ENCODE peak calls at places on chromosomes 1 and 21, in four cellular contexts. F is IMR-90, H is erythroblast, L is uterus. R is an unnamed sample.

GRCh38 chr1:234899041-234899787 is 229.4 kb downstream of the TOMM20 start:
- DNase-seq in H (no peak), L (no peak), F (peak; percentile 72), R (no peak)

GRCh38 chr1:163561570-163562295 is 240.0 kb downstream of the NUF2 start:
- DNase-seq in F (no peak), L (no peak), H (peak; percentile 1), R (no peak)

GRCh38 chr1:177423083-177423482 is 252.3 kb downstream of the BRINP2 start:
- DNase-seq in H (no peak), F (no peak), L (no peak), R (no peak)

GRCh38 chr1:100699744-100700143 is 19.8 kb upstream of the VCAM1 start:
- DNase-seq in F (peak; percentile 88), H (no peak), L (no peak), R (no peak)

GRCh38 chr1:162035241-162035640 is 11.6 kb upstream of the OLFML2B start:
- DNase-seq in F (no peak), L (no peak), H (no peak), R (peak; percentile 36)

GRCh38 chr1:63662056-63662836 is 69.0 kb downstream of the PGM1 start:
- DNase-seq in F (peak; percentile 67), H (no peak), L (peak; percentile 34), R (peak; percentile 67)

GRCh38 chr1:210236840-210237409 is 4.3 kb downstream of the SERTAD4 start:
- DNase-seq in H (no peak), L (peak; percentile 77), F (peak; percentile 24), R (no peak)

GRCh38 chr1:66940968-66941367 is 16.2 kb downstream of the MIER1 start:
- DNase-seq in L (no peak), H (no peak), F (peak; percentile 73), R (no peak)

GRCh38 chr21:36929622-36930021 is 36.8 kb downstream of the HLCS start:
- DNase-seq in H (no peak), L (no peak), F (peak; percentile 49), R (no peak)

GRCh38 chr21:37915941-37916794 is at the start of gene KCNJ6:
- DNase-seq in F (peak; percentile 52), L (no peak), H (peak; percentile 14), R (no peak)

GRCh38 chr21:27173052-27173451 is 206.2 kb upstream of the ADAMTS5 start:
- DNase-seq in F (no peak), H (no peak), L (no peak), R (no peak)

GRCh38 chr1:51329443-51330325 is 678 bp downstream of the TTC39A start:
- DNase-seq in F (no peak), H (peak; percentile 27), L (no peak), R (no peak)
- TF ChIP-seq POLR2A in F (no peak), H (no peak), L (no peak), R (no peak)

DNA sequence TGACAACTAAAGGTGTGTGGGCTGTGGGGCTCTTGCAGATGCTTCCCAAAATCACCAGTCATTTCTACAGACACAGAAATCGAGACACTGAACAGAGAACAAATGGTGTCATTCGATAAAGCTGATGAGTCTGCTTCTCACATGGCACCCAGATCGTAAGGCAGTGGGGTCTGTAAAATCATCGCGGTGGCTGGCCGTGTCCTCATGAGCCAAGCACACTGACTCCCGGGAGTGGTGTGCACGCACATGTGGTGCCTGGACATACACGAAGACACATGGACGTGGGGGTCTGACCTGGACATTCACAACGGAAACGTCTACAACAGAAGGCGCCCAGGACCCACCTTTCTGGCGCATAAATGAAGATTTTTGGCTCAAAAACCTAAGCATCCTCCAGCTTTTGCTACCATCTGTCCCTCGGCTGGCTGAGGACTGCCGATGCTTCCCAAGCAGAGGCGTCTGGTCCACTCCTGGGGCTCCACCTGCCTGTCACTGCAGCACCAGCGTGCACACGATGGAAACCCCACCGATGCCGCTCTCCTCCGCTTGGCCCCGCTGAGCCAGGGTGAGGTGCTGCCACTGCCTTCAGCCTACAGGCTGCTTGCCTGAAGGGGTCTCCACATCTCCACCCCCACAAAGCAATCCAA is 6.8 kb downstream of the SMIM1 start:
- DNase-seq in L (no peak), F (no peak), H (no peak), R (no peak)
- TF ChIP-seq POLR2A in L (no peak), F (no peak), H (no peak), R (no peak)

GRCh38 chr1:198756470-198756869 is 117.6 kb downstream of the PTPRC start:
- DNase-seq in H (peak; percentile 37), L (no peak), F (peak; percentile 36), R (no peak)
- TF ChIP-seq POLR2A in H (no peak), L (no peak), F (no peak), R (no peak)

GRCh38 chr1:27400035-27400962 is 7.9 kb downstream of the GPR3 start:
- DNase-seq in F (no peak), H (no peak), L (no peak), R (no peak)
- TF ChIP-seq POLR2A in F (no peak), H (peak; percentile 16), L (no peak), R (no peak)

GRCh38 chr1:69639159-69639558 is 71.4 kb downstream of the LRRC7 start:
- DNase-seq in L (no peak), H (no peak), F (no peak), R (no peak)
- TF ChIP-seq POLR2A in L (no peak), H (no peak), F (no peak), R (no peak)

DNA sequence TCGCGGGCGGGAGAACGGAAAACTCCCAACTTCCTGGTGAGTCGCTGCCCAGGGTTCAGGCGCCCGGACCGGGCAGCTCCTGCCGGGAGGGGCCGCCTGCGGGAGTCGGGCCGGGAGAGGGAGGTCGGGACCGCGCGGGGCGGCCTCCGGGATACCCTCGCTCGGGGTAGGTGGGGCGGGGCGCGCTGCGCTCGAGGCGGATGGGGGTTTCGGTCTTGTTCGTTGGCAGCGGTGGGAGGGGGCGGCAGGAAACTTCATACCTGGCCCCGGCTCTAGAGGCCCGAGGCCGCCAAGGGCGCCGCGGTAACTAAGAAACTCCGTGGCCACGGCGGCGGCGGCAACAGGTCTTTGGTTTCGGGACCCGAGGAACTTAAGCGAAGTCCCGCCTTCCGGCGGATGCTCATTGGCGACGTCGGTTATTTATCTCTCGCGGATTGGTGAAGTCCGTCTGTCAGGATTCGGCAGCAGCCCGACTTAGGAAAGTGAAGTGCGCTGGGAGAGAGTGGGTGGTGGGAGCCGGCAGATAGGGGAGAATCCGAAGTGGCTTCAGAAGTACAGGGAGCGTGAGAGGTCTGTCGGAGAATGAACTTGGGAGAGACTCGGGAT is 546 bp downstream of the NEK7 start:
- DNase-seq in H (peak; percentile 92), F (peak; percentile 97), L (peak; percentile 86), R (peak; percentile 63)
- TF ChIP-seq POLR2A in H (peak; percentile 63), F (no peak), L (peak; percentile 80), R (peak; percentile 41)